ENCODE peak calls at places on chromosomes 6 and 20, in six cellular contexts. G is MM.1S; O is AG20443; J is stimulated activated effector memory CD8-positive, alpha-beta T cell treated with anti-CD3 and anti-CD28 coated beads, Interleukin-12 subunit alpha, Interleukin-12 subunit beta, amount 100 ng/mL, for 72 hours; D is IMR-90; A is CD8-positive, alpha-beta memory T cell. P is an unnamed sample.

GRCh38 chr6:168156742-168157265 is 77.8 kb upstream of the FRMD1 start:
- DNase-seq in G (no peak), O (no peak), A (no peak), J (peak), D (no peak), P (peak)

GRCh38 chr20:32521780-32522524 is 63.2 kb downstream of the NOL4L start:
- DNase-seq in D (peak), O (peak), G (peak), J (peak), A (peak), P (no peak)

GRCh38 chr20:19172637-19173036 is 39.8 kb upstream of the SLC24A3 start:
- DNase-seq in A (no peak), J (no peak), D (no peak), G (no peak), O (no peak), P (no peak)

GRCh38 chr20:48861444-48861843 is 33.6 kb upstream of the PREX1 start:
- DNase-seq in D (no peak), G (no peak), A (no peak), J (no peak), O (no peak), P (no peak)

GRCh38 chr6:157615411-157615763 is 207.7 kb upstream of the SNX9 start:
- DNase-seq in J (no peak), A (no peak), O (no peak), G (no peak), D (no peak), P (no peak)

GRCh38 chr20:58293453-58293852 is 16.1 kb upstream of the RAB22A start:
- DNase-seq in O (no peak), J (peak), D (no peak), G (no peak), A (no peak), P (no peak)

GRCh38 chr6:52164319-52165094 is 21.7 kb upstream of the IL17A start:
- DNase-seq in G (no peak), J (peak), A (no peak), D (no peak), O (no peak), P (no peak)

GRCh38 chr20:17896247-17896723 is 72.3 kb downstream of the SNX5 start:
- DNase-seq in D (no peak), J (no peak), G (no peak), O (no peak), A (no peak), P (no peak)

GRCh38 chr6:47769951-47770350 is 11.9 kb upstream of the OPN5 start:
- DNase-seq in O (no peak), G (no peak), A (no peak), D (no peak), J (no peak), P (no peak)

P was measured in esophagus muscularis mucosa.